ENCODE peak calls at places on chromosome 4, in five cellular contexts. Y, J, B, K and U are unnamed samples.
A peak's percentile ranks its signal among the peaks of the same experiment; 100 is the strongest.

GRCh38 chr4:23169598-23170311 is 477.0 kb downstream of the GBA3 start:
- DNase-seq in Y (no peak), B (no peak), K (no peak), J (no peak), U (no peak)

GRCh38 chr4:78627046-78627965 is 75.7 kb downstream of the ANXA3 start:
- DNase-seq in B (no peak), Y (no peak), K (no peak), J (no peak), U (no peak)

GRCh38 chr4:151730003-151730559 is 30.7 kb downstream of the GATB start:
- DNase-seq in Y (no peak), B (peak; percentile 27), K (peak; percentile 61), J (no peak), U (no peak)

GRCh38 chr4:15500721-15501120 is 31.0 kb downstream of the CC2D2A start:
- DNase-seq in K (no peak), Y (no peak), J (no peak), B (no peak), U (no peak)

GRCh38 chr4:23931489-23931830 is 41.6 kb upstream of the PPARGC1A start:
- DNase-seq in Y (no peak), B (no peak), K (no peak), J (no peak), U (no peak)

GRCh38 chr4:39319678-39320077 is 46.5 kb downstream of the RFC1 start:
- DNase-seq in Y (no peak), J (no peak), K (no peak), B (peak; percentile 53), U (no peak)

GRCh38 chr4:128810331-128810870 is 901 bp downstream of the JADE1 start:
- DNase-seq in B (peak; percentile 69), J (peak; percentile 32), K (peak; percentile 43), Y (peak; percentile 43), U (peak; percentile 45)

GRCh38 chr4:111494971-111495370 is 650.3 kb upstream of the FAM241A start:
- DNase-seq in J (no peak), Y (no peak), K (no peak), B (no peak), U (no peak)

GRCh38 chr4:6379787-6380745 is 92.3 kb downstream of the PPP2R2C start:
- DNase-seq in B (no peak), Y (no peak), J (no peak), K (no peak), U (no peak)

GRCh38 chr4:19293080-19293479 is 958.6 kb upstream of the SLIT2 start:
- DNase-seq in Y (no peak), J (no peak), K (no peak), B (no peak), U (no peak)

GRCh38 chr4:176760468-176760867 is 32.3 kb downstream of the VEGFC start:
- DNase-seq in K (no peak), Y (no peak), J (no peak), B (no peak), U (no peak)

GRCh38 chr4:100935090-100935489 is 412.2 kb downstream of the PPP3CA start:
- DNase-seq in J (no peak), B (peak; percentile 35), Y (no peak), K (no peak), U (no peak)

GRCh38 chr4:113760094-113760851 is 1.3 kb downstream of the CAMK2D start:
- DNase-seq in K (peak; percentile 45), Y (peak; percentile 61), B (peak; percentile 36), J (peak; percentile 32), U (peak; percentile 24)

GRCh38 chr4:26490111-26490979 is at the start of gene CCKAR:
- DNase-seq in B (no peak), K (no peak), J (peak; percentile 51), Y (no peak), U (no peak)

GRCh38 chr4:56764775-56765174 is 56.7 kb downstream of the SPINK2 start:
- DNase-seq in Y (no peak), K (no peak), B (no peak), J (no peak), U (no peak)

GRCh38 chr4:153676984-153677383 is 7.1 kb upstream of the TLR2 start:
- DNase-seq in B (peak; percentile 25), Y (no peak), K (no peak), J (no peak), U (no peak)

GRCh38 chr4:109589605-109590004 is 29.6 kb downstream of the MCUB start:
- DNase-seq in Y (no peak), J (no peak), B (no peak), K (no peak), U (no peak)

GRCh38 chr4:182273191-182273935 is 30.2 kb downstream of the TENM3 start:
- DNase-seq in Y (no peak), J (no peak), K (no peak), B (no peak), U (no peak)

GRCh38 chr4:151799417-151800030 is 38.7 kb upstream of the GATB start:
- DNase-seq in J (no peak), Y (no peak), K (no peak), B (no peak), U (no peak)

GRCh38 chr4:107993969-107994368 is 4.3 kb downstream of the HADH start:
- DNase-seq in K (no peak), B (no peak), Y (peak; percentile 30), J (no peak), U (no peak)

GRCh38 chr4:168509786-168510185 is 12.9 kb downstream of the PALLD start:
- DNase-seq in B (no peak), J (no peak), Y (no peak), K (no peak), U (no peak)

GRCh38 chr4:6111354-6111930 is 88.9 kb downstream of the JAKMIP1 start:
- DNase-seq in B (no peak), K (no peak), Y (no peak), J (peak; percentile 19), U (no peak)

DNA sequence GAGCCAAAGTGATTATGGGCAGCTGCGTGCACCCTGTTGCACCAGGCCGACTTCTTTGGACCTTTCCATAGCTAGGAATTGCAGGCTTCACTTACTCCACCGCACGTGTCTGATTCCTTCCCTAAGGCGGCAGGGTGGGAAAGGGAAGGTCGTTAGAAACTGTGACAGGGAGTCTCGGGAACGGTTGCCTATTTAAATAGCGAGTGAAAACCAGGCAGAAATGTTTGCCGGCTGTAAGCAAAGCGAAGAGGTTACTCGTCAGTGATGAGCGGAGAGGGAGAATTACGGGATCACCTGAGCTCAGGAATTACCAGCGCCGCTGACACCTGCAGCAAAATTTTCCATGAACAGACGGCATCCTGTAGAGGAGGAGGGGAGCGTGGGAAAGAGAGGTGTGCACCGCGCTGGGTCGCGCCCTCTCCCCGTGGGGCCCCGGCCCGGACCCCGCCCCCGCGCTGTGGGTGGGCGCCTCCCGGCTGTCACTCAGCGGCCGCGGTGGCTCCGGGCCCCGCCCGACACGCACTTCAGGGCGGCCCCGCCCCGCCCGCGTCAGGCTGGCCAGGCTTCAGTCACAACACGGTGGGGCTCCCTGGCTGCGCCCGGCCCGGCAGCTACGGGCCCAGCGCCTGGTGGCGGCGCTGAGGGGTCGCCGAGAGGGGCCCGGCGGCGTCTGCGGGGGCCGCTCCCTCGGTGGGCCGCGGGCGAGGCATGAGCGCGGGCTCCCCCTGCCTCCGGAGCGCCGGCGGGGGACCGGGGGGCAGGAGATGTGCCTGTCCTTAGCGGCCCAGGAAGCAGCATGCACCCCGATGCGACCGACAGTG is at the start of gene SNX25:
- DNase-seq in K (peak; percentile 90), J (peak; percentile 89), B (peak; percentile 78), Y (peak; percentile 89), U (peak; percentile 85)
- TF ChIP-seq POLR2A in K (peak; percentile 33), J (no peak), B (peak; percentile 49), Y (peak; percentile 84), U (peak; percentile 85)

DNA sequence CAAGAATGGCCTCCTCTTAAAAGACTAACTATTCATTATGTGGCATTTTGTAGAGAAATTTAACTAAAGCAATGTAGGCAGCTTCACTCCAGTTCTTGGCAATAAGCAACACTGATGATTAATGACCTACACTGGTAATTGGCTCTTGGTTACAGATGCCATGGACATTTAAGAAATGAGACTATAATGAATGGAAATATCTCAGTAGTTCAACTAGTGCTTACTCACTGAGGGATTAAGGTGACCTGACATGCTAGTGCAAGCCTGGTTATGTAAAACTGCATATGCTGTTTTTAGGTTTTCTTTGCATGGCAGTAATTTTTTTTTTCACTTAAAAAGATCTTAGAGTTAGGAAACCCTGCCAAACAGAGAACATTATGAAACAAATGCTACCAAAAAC is 152.7 kb upstream of the AADAT start:
- DNase-seq in K (no peak), B (no peak), J (no peak), Y (no peak), U (no peak)
- H3K27ac ChIP-seq in K (no peak overlapping the region), B (no peak overlapping the region), J (no peak overlapping the region), Y (no peak overlapping the region), U (no peak overlapping the region)

GRCh38 chr4:123398151-123398802 is 1.7 kb downstream of the SPRY1 start:
- DNase-seq in Y (peak; percentile 64), J (peak; percentile 82), B (peak; percentile 59), K (peak; percentile 83), U (peak; percentile 80)

GRCh38 chr4:123399638-123400358 is 3.2 kb downstream of the SPRY1 start:
- DNase-seq in Y (no peak), B (no peak), K (no peak), J (no peak), U (no peak)

GRCh38 chr4:123396294-123397275 is at the start of gene SPRY1:
- DNase-seq in J (peak; percentile 91), K (peak; percentile 93), B (peak; percentile 85), Y (peak; percentile 89), U (peak; percentile 70)

GRCh38 chr4:123397276-123398150 is 918 bp downstream of the SPRY1 start:
- DNase-seq in K (peak; percentile 64), B (peak; percentile 41), Y (peak; percentile 48), J (peak; percentile 62), U (peak; percentile 54)

DNA sequence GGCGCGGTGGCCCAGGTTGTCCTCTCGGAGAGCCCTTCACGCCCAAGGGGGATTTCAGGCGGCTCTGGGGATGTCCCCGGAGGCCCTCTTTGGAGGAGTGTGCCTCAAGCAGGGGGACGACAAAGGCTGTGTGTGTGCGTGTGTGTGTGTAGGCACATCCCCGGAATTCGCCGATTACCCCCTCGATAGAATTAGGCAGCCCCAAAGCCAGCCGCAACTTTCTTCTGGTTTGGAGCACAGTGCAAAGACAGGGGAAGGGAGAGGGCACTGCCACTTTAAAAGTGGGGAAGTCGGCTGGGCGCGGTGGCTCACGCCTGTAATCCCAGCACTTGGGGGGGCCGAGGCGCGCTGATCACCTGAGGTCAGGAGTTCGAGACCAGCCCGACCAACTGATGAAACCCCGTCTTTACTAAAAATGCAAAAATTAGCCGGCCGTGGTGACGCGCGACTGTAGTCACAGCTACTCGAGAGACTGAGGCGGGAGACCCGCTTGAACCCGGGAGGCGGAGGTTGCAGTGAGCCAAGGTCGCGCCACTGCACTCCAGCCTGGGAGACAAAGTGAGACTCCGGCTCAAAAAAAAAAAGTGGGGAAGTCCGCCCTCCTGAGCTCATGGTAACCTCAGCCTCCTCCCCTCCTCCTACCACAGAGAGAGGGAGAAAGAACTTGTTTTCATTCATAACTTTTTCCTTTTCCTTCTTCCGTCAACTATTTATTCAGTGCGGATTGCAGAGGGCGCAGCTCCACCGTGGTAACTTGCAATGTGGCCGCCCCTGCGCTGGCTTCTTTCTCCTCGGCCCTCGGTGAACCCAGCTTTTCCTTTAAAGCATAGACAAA is 2.4 kb downstream of the SPRY1 start:
- DNase-seq in J (peak; percentile 60), K (peak; percentile 69), Y (peak; percentile 61), B (peak; percentile 66), U (peak; percentile 74)
- TF ChIP-seq POLR2A in J (no peak), K (peak; percentile 53), Y (no peak), B (no peak), U (peak; percentile 10)

GRCh38 chr4:72858328-72858727 is 211.2 kb downstream of the COX18 start:
- DNase-seq in Y (no peak), K (no peak), B (peak; percentile 17), J (no peak), U (no peak)

GRCh38 chr4:72857216-72857615 is 212.3 kb downstream of the COX18 start:
- DNase-seq in Y (no peak), K (no peak), B (no peak), J (no peak), U (no peak)

GRCh38 chr4:72860766-72861165 is 208.8 kb downstream of the COX18 start:
- DNase-seq in Y (no peak), J (no peak), K (no peak), B (no peak), U (no peak)

GRCh38 chr4:72857787-72858186 is 211.7 kb downstream of the COX18 start:
- DNase-seq in J (no peak), B (no peak), Y (no peak), K (no peak), U (no peak)
- H3K27ac ChIP-seq in J (no peak overlapping the region), B (no peak overlapping the region), Y (no peak overlapping the region), K (no peak overlapping the region), U (no peak overlapping the region)